ENCODE peak calls at places on chromosomes 4 and X, in six cellular contexts. One of them, this sample, is unnamed. For H3K4me1, the result is how much of the 10 kb centered on the place peaks cover.

GRCh38 chr4:1595789-1596325 is 88.3 kb downstream of the FAM53A start:
- DNase-seq in suprapubic skin: no peak
- DNase-seq in A549: no peak
- DNase-seq in right lobe of liver: no peak
- DNase-seq in DND-41: no peak
- DNase-seq in pancreas: no peak
- DNase-seq in this sample: no peak

GRCh38 chrX:151970661-151971060 is 3.8 kb downstream of the GABRE start:
- DNase-seq in suprapubic skin: peak
- DNase-seq in A549: peak
- DNase-seq in right lobe of liver: peak
- DNase-seq in DND-41: no peak
- DNase-seq in pancreas: peak
- DNase-seq in this sample: no peak

GRCh38 chr4:182876006-182876405 is 41.2 kb downstream of the DCTD start:
- DNase-seq in suprapubic skin: no peak
- DNase-seq in A549: no peak
- DNase-seq in right lobe of liver: no peak
- DNase-seq in DND-41: no peak
- DNase-seq in pancreas: no peak
- DNase-seq in this sample: no peak

GRCh38 chrX:66638591-66639500 is at the start of gene EDA2R:
- DNase-seq in suprapubic skin: no peak
- DNase-seq in A549: peak
- DNase-seq in right lobe of liver: no peak
- DNase-seq in DND-41: peak
- DNase-seq in pancreas: no peak
- DNase-seq in this sample: peak

GRCh38 chr4:166594326-166594946 is 639.9 kb downstream of the SPOCK3 start:
- DNase-seq in suprapubic skin: no peak
- DNase-seq in A549: peak
- DNase-seq in right lobe of liver: no peak
- DNase-seq in DND-41: no peak
- DNase-seq in pancreas: peak
- DNase-seq in this sample: peak

GRCh38 chr4:25865586-25865985 is 2.8 kb upstream of the SEL1L3 start:
- DNase-seq in suprapubic skin: no peak
- DNase-seq in A549: peak
- DNase-seq in right lobe of liver: no peak
- DNase-seq in DND-41: no peak
- DNase-seq in pancreas: peak
- DNase-seq in this sample: no peak

GRCh38 chrX:11138498-11139390 is 27.6 kb downstream of the HCCS start:
- DNase-seq in suprapubic skin: no peak
- DNase-seq in A549: no peak
- DNase-seq in right lobe of liver: peak
- DNase-seq in DND-41: no peak
- DNase-seq in pancreas: peak
- DNase-seq in this sample: no peak

GRCh38 chrX:131703646-131704045 is 159.8 kb downstream of the OR13H1 start:
- DNase-seq in suprapubic skin: no peak
- DNase-seq in A549: peak
- DNase-seq in right lobe of liver: no peak
- DNase-seq in DND-41: no peak
- DNase-seq in pancreas: no peak
- DNase-seq in this sample: no peak

GRCh38 chrX:12548746-12549145 is 242.5 kb upstream of the PRPS2 start:
- DNase-seq in suprapubic skin: no peak
- DNase-seq in A549: peak
- DNase-seq in right lobe of liver: no peak
- DNase-seq in DND-41: peak
- DNase-seq in pancreas: no peak
- DNase-seq in this sample: no peak

GRCh38 chr4:161403781-161404180 is 760.0 kb downstream of the FSTL5 start:
- DNase-seq in suprapubic skin: no peak
- DNase-seq in A549: no peak
- DNase-seq in right lobe of liver: no peak
- DNase-seq in DND-41: no peak
- DNase-seq in pancreas: no peak
- DNase-seq in this sample: no peak

GRCh38 chr4:663438-664428 is 10.3 kb downstream of the ATP5ME start:
- DNase-seq in suprapubic skin: no peak
- DNase-seq in A549: no peak
- DNase-seq in right lobe of liver: no peak
- DNase-seq in DND-41: peak
- DNase-seq in pancreas: peak
- DNase-seq in this sample: no peak

DNA sequence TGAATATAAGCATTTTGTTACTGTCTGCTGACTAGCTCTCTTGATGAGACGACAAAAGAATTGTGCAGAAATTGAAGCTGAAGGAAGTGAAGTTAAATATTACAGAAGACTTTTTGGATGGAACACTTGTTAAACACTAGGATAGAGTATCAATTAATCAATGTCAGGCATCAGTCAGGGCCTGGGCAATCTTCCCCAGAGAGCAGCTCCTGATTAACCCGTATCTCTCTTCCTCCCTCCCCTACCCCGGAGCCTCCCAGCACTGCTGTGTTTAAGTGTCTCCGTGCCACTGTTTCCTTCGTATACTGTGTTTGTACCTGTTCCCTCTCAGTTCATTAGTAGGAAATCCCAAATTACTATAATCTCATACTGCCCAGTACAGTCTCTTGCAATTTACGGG is 765.6 kb upstream of the FTHL17 start:
- DNase-seq in suprapubic skin: no peak
- DNase-seq in A549: no peak
- DNase-seq in right lobe of liver: no peak
- DNase-seq in DND-41: no peak
- DNase-seq in pancreas: no peak
- DNase-seq in this sample: no peak
- H3K4me1 ChIP-seq in suprapubic skin: under half
- H3K4me1 ChIP-seq in A549: under half
- H3K4me1 ChIP-seq in right lobe of liver: under half
- H3K4me1 ChIP-seq in DND-41: under half
- H3K4me1 ChIP-seq in pancreas: under half
- H3K4me1 ChIP-seq in this sample: under half

GRCh38 chr4:155529761-155530160 is 136.9 kb upstream of the GUCY1A1 start:
- DNase-seq in suprapubic skin: no peak
- DNase-seq in A549: no peak
- DNase-seq in right lobe of liver: no peak
- DNase-seq in DND-41: no peak
- DNase-seq in pancreas: no peak
- DNase-seq in this sample: no peak
- H3K27ac ChIP-seq in suprapubic skin: no peak
- H3K27ac ChIP-seq in A549: no peak
- H3K27ac ChIP-seq in right lobe of liver: no peak
- H3K27ac ChIP-seq in DND-41: no peak
- H3K27ac ChIP-seq in pancreas: no peak
- H3K27ac ChIP-seq in this sample: no peak

GRCh38 chr4:150570123-150570522 is 11.8 kb upstream of the MAB21L2 start:
- DNase-seq in suprapubic skin: no peak
- DNase-seq in A549: no peak
- DNase-seq in right lobe of liver: no peak
- DNase-seq in DND-41: no peak
- DNase-seq in pancreas: no peak
- DNase-seq in this sample: no peak
- H3K4me1 ChIP-seq in suprapubic skin: under half
- H3K4me1 ChIP-seq in A549: half or more
- H3K4me1 ChIP-seq in right lobe of liver: under half
- H3K4me1 ChIP-seq in DND-41: under half
- H3K4me1 ChIP-seq in pancreas: under half
- H3K4me1 ChIP-seq in this sample: under half

GRCh38 chrX:120504569-120504968 is 35.5 kb upstream of the LAMP2 start:
- DNase-seq in suprapubic skin: no peak
- DNase-seq in A549: peak
- DNase-seq in right lobe of liver: no peak
- DNase-seq in DND-41: no peak
- DNase-seq in pancreas: no peak
- DNase-seq in this sample: no peak

DNA sequence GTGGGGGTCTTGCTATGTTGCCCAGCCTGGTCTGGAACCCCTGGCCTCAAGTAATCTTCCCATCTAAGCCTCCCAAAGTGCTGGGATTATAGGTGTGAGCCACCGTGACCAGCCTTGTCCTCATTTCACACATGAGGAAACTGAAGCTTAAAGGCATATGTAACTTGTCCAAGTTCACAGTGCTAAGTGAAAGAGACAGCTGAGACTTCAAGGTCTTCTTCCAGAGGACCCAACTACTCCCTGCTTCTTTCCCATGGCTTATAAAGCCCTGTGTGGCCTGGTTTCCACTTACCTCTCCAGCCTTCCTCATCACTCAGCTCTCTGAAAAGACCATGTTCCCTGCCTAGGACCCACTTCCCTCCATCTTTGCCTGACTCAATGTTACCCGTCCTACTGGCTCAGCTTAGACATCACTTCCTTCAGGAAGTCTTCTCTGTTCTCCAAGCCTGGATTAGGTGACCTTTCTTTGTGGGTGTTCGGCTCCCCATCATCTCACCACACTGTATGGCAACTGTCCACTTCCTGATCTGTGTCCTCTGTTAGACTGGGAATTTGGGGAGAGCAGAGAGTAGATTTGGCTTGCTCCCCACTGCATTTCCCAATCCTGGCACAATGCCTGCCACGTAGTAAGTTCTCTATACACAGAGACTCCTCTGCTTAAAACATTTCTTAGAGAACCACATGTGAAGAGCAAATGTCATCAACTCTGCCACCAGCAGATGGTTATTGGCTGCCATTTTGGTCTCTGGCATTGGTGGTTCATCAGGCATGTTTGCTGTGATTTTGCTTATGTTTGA is 30.4 kb upstream of the LAMP2 start:
- DNase-seq in suprapubic skin: no peak
- DNase-seq in A549: no peak
- DNase-seq in right lobe of liver: no peak
- DNase-seq in DND-41: no peak
- DNase-seq in pancreas: no peak
- DNase-seq in this sample: no peak
- H3K27ac ChIP-seq in suprapubic skin: no peak
- H3K27ac ChIP-seq in A549: no peak
- H3K27ac ChIP-seq in right lobe of liver: no peak
- H3K27ac ChIP-seq in DND-41: no peak
- H3K27ac ChIP-seq in pancreas: no peak
- H3K27ac ChIP-seq in this sample: no peak

GRCh38 chr4:73704314-73705055 is 35.9 kb upstream of the CXCL8 start:
- DNase-seq in suprapubic skin: no peak
- DNase-seq in A549: peak
- DNase-seq in right lobe of liver: peak
- DNase-seq in DND-41: no peak
- DNase-seq in pancreas: peak
- DNase-seq in this sample: no peak

GRCh38 chr4:73707269-73707875 is 33.0 kb upstream of the CXCL8 start:
- DNase-seq in suprapubic skin: no peak
- DNase-seq in A549: no peak
- DNase-seq in right lobe of liver: no peak
- DNase-seq in DND-41: peak
- DNase-seq in pancreas: no peak
- DNase-seq in this sample: no peak

GRCh38 chr4:73705056-73705432 is 35.3 kb upstream of the CXCL8 start:
- DNase-seq in suprapubic skin: no peak
- DNase-seq in A549: peak
- DNase-seq in right lobe of liver: no peak
- DNase-seq in DND-41: no peak
- DNase-seq in pancreas: no peak
- DNase-seq in this sample: peak

GRCh38 chr4:73706811-73707210 is 33.6 kb upstream of the CXCL8 start:
- DNase-seq in suprapubic skin: no peak
- DNase-seq in A549: no peak
- DNase-seq in right lobe of liver: no peak
- DNase-seq in DND-41: no peak
- DNase-seq in pancreas: no peak
- DNase-seq in this sample: no peak

DNA sequence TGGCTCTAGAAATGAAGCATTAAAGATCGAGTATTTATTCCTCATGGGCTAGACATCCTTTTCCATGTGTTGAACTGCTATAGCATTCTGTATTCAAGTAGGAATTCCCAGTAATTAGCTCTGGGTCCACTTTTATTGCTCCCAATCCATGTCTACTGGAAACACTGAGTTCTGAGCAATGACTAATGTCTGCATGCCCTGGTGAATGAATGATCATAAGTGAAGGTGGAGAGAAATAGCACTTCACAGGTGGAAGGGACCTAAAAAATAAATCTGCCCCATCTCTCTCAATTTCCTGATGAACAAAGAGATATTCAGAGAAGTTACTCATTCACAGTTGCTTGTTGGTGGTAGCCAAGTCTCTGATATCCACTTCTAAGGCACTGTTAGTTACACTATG is 34.6 kb upstream of the CXCL8 start:
- DNase-seq in suprapubic skin: no peak
- DNase-seq in A549: no peak
- DNase-seq in right lobe of liver: no peak
- DNase-seq in DND-41: no peak
- DNase-seq in pancreas: no peak
- DNase-seq in this sample: no peak
- H3K4me1 ChIP-seq in suprapubic skin: under half
- H3K4me1 ChIP-seq in A549: half or more
- H3K4me1 ChIP-seq in right lobe of liver: under half
- H3K4me1 ChIP-seq in DND-41: under half
- H3K4me1 ChIP-seq in pancreas: under half
- H3K4me1 ChIP-seq in this sample: under half

DNA sequence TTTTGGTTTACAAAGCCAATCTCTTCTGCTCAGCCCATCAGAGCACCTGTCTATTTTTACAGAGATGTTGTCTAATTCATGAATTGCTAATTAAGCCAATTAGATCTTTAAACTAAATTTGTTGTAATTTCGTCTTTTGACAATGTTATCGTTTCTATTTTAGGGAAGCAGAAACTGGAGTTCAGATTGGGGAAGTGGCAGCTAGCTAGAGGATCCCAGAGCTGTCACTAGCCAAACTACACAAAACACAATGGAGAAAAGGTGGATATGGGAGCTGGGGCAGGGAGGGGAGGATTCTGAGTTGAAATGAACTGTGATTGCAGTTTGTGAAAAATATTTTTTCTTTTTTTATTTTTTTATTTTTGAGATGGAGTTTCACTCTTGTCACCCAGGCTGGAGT is 35.8 kb downstream of the CASP3 start:
- DNase-seq in suprapubic skin: no peak
- DNase-seq in A549: no peak
- DNase-seq in right lobe of liver: no peak
- DNase-seq in DND-41: no peak
- DNase-seq in pancreas: no peak
- DNase-seq in this sample: no peak
- H3K27ac ChIP-seq in suprapubic skin: no peak
- H3K27ac ChIP-seq in A549: no peak
- H3K27ac ChIP-seq in right lobe of liver: no peak
- H3K27ac ChIP-seq in DND-41: no peak
- H3K27ac ChIP-seq in pancreas: no peak
- H3K27ac ChIP-seq in this sample: no peak

DNA sequence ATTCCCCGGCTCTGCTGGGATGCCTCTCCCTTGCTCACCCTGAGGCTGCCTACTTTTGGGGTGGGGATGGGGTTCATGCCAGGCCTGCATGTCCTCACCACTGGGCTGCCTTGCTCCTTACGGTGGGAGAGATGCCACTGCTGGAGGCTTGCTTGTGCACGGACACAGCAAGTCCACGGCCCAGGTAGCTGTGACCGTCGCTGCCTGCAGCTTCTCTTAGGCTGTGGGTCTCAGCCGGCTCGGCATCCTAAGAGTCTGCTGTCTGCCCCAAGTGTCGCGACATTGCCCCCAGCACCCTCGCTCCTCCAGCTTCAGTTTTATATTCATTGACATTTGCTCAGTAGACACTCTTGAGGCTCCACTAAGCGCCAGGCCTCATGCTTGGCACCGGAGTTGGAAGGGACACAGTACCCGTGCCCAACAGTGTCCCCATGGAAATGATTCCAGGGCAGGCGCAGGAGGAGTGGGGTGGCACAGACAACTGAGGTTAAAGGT is 58.3 kb downstream of the TBC1D14 start:
- DNase-seq in suprapubic skin: no peak
- DNase-seq in A549: no peak
- DNase-seq in right lobe of liver: peak
- DNase-seq in DND-41: no peak
- DNase-seq in pancreas: no peak
- DNase-seq in this sample: no peak
- H3K4me1 ChIP-seq in suprapubic skin: under half
- H3K4me1 ChIP-seq in A549: under half
- H3K4me1 ChIP-seq in right lobe of liver: under half
- H3K4me1 ChIP-seq in DND-41: under half
- H3K4me1 ChIP-seq in pancreas: under half
- H3K4me1 ChIP-seq in this sample: under half

This sample was measured in iPS DF 6.9.